ENCODE peak calls at places on chromosome 21, in ten cellular contexts. O is Caki2; N is activated effector memory CD4-positive, alpha-beta T cell treated with Interleukin-2 at 50 U/mL for 16 hours; G is GM18507; M is vagina; L is T-helper 9 cell; Y is mammary epithelial cell; Q is AG20443; R is posterior vena cava; V is cardiac fibroblast. Z is an unnamed sample.
A peak's percentile ranks its signal among the peaks of the same experiment; 100 is the strongest.

GRCh38 chr21:28473530-28474225 is 519.0 kb downstream of the LTN1 start:
- DNase-seq in V (peak; percentile 49), G (no peak), M (no peak), N (no peak), Y (no peak), O (no peak), Q (peak; percentile 23), R (no peak), L (no peak), Z (no peak)

GRCh38 chr21:35428041-35428400 is 378.9 kb upstream of the RUNX1 start:
- DNase-seq in Y (no peak), O (no peak), G (no peak), Q (peak; percentile 22), V (peak; percentile 26), L (no peak), R (no peak), M (no peak), N (no peak), Z (no peak)

GRCh38 chr21:35222021-35222420 is 172.9 kb upstream of the RUNX1 start:
- DNase-seq in N (no peak), Q (no peak), Y (no peak), L (no peak), G (no peak), V (no peak), R (no peak), O (no peak), M (no peak), Z (no peak)

GRCh38 chr21:15659768-15660423 is 69.9 kb upstream of the USP25 start:
- DNase-seq in N (no peak), G (no peak), M (no peak), Q (peak; percentile 24), Y (peak; percentile 8), O (peak; percentile 66), R (no peak), V (no peak), L (no peak), Z (no peak)

GRCh38 chr21:43190544-43191340 is 21.9 kb downstream of the CRYAA start:
- DNase-seq in R (peak; percentile 62), L (no peak), V (no peak), O (no peak), N (no peak), G (no peak), Q (no peak), M (peak; percentile 62), Y (no peak), Z (no peak)

GRCh38 chr21:45849651-45850050 is 131.9 kb upstream of the COL6A1 start:
- DNase-seq in O (no peak), N (no peak), G (no peak), L (no peak), V (no peak), R (no peak), M (no peak), Q (no peak), Y (no peak), Z (no peak)

GRCh38 chr21:42535602-42536171 is 22.0 kb downstream of the SLC37A1 start:
- DNase-seq in Y (no peak), M (no peak), Q (no peak), G (no peak), L (no peak), V (no peak), O (no peak), R (peak; percentile 81), N (no peak), Z (no peak)

GRCh38 chr21:39084979-39085729 is 98.1 kb downstream of the PSMG1 start:
- DNase-seq in Y (no peak), L (no peak), M (no peak), O (no peak), Q (no peak), N (no peak), G (no peak), R (no peak), V (no peak), Z (no peak)

GRCh38 chr21:32797679-32798078 is 26.1 kb upstream of the PAXBP1 start:
- DNase-seq in M (no peak), N (no peak), L (no peak), Y (no peak), O (no peak), Q (no peak), G (no peak), V (no peak), R (no peak), Z (no peak)

GRCh38 chr21:15616864-15617574 is 112.8 kb upstream of the USP25 start:
- DNase-seq in V (peak; percentile 63), G (no peak), Y (no peak), O (no peak), L (no peak), Q (no peak), N (no peak), M (no peak), R (no peak), Z (no peak)

GRCh38 chr21:21624674-21625073 is 626.5 kb downstream of the NCAM2 start:
- DNase-seq in N (no peak), G (no peak), O (no peak), Q (peak; percentile 19), M (no peak), L (no peak), R (no peak), Y (no peak), V (peak; percentile 33), Z (no peak)

GRCh38 chr21:39153373-39153772 is 29.9 kb downstream of the PSMG1 start:
- DNase-seq in L (no peak), G (no peak), M (no peak), V (peak; percentile 13), N (no peak), O (no peak), Q (peak; percentile 53), Y (no peak), R (no peak), Z (no peak)

GRCh38 chr21:41507521-41508414 is at the start of gene TMPRSS2:
- DNase-seq in M (no peak), O (no peak), N (no peak), G (no peak), Q (no peak), Y (peak; percentile 17), V (no peak), L (no peak), R (no peak), Z (no peak)

GRCh38 chr21:32328595-32328994 is 29.9 kb downstream of the MRAP start:
- DNase-seq in M (no peak), G (no peak), O (no peak), L (no peak), Q (peak; percentile 71), Y (no peak), V (peak; percentile 62), N (no peak), R (no peak), Z (no peak)

GRCh38 chr21:41601573-41602371 is 93.8 kb upstream of the TMPRSS2 start:
- DNase-seq in Q (peak; percentile 47), L (no peak), Y (peak; percentile 38), N (no peak), O (peak; percentile 85), V (peak; percentile 34), M (peak; percentile 40), G (no peak), R (no peak), Z (no peak)

GRCh38 chr21:31660134-31660565 is 657 bp downstream of the SOD1 start:
- DNase-seq in N (peak; percentile 26), V (peak; percentile 34), Y (peak; percentile 29), G (no peak), R (peak; percentile 81), L (no peak), O (peak; percentile 25), Q (no peak), M (no peak), Z (no peak)

GRCh38 chr21:45378258-45378966 is 26.6 kb upstream of the COL18A1 start:
- DNase-seq in R (peak; percentile 32), Q (peak; percentile 76), O (peak; percentile 94), Y (no peak), V (no peak), N (no peak), G (no peak), M (no peak), L (no peak), Z (no peak)

GRCh38 chr21:40334159-40334558 is 466.9 kb downstream of the PCP4 start:
- DNase-seq in V (no peak), Y (no peak), M (no peak), R (no peak), O (no peak), L (no peak), N (no peak), G (no peak), Q (no peak), Z (no peak)

GRCh38 chr21:38349111-38349746 is 92.4 kb downstream of the KCNJ15 start:
- DNase-seq in M (peak; percentile 42), Q (no peak), G (no peak), V (peak; percentile 5), O (peak; percentile 67), L (no peak), N (no peak), Y (no peak), R (no peak), Z (no peak)

GRCh38 chr21:37128069-37128468 is 55.0 kb downstream of the TTC3 start:
- DNase-seq in O (no peak), Y (peak; percentile 32), V (no peak), R (no peak), L (no peak), Q (no peak), M (no peak), G (no peak), N (no peak), Z (no peak)

Z was measured in stimulated activated naive CD4-positive, alpha-beta T cell treated with Interleukin-2 at 50 U/mL for 16 hours.